ENCODE peak calls at places on chromosomes 13 and 19, in five cellular contexts. Q is HTR-8/SVneo, R is progenitor cell of endocrine pancreas, U is cardiac fibroblast, D is thyroid gland. C is an unnamed sample.
A peak's percentile ranks its signal among the peaks of the same experiment; 100 is the strongest.

GRCh38 chr19:37977992-37978391 is 71.0 kb downstream of the SIPA1L3 start:
- DNase-seq in Q (peak; percentile 73), D (peak; percentile 23), U (peak; percentile 50), R (no peak), C (no peak)

GRCh38 chr19:39054091-39054470 is 21.7 kb upstream of the FBXO27 start:
- DNase-seq in R (no peak), Q (no peak), D (no peak), U (no peak), C (no peak)

GRCh38 chr13:26950968-26951367 is 190.4 kb upstream of the GPR12 start:
- DNase-seq in R (no peak), U (no peak), D (no peak), Q (no peak), C (no peak)

GRCh38 chr19:18856385-18857126 is 24.8 kb downstream of the UPF1 start:
- DNase-seq in U (peak; percentile 56), Q (no peak), R (no peak), D (no peak), C (no peak)

GRCh38 chr13:106033634-106034033 is 501.8 kb downstream of the EFNB2 start:
- DNase-seq in D (no peak), U (peak; percentile 81), R (no peak), Q (peak; percentile 2), C (no peak)

GRCh38 chr19:2641332-2641698 is 61.2 kb downstream of the GNG7 start:
- DNase-seq in U (no peak), D (no peak), Q (no peak), R (no peak), C (no peak)

GRCh38 chr13:75803175-75803611 is 167.1 kb downstream of the LMO7 start:
- DNase-seq in R (no peak), U (no peak), Q (no peak), D (no peak), C (no peak)

GRCh38 chr13:23615677-23616076 is 45.5 kb downstream of the TNFRSF19 start:
- DNase-seq in R (no peak), D (no peak), Q (no peak), U (no peak), C (peak; percentile 59)

GRCh38 chr19:39474139-39474620 is 6.5 kb upstream of the TIMM50 start:
- DNase-seq in U (peak; percentile 47), Q (peak; percentile 47), R (peak; percentile 74), D (peak; percentile 58), C (peak; percentile 5)

GRCh38 chr19:23957660-23958281 is 43.1 kb downstream of the ZNF726 start:
- DNase-seq in D (no peak), Q (peak; percentile 27), R (no peak), U (no peak), C (no peak)

C was measured in DMS79 treated with DMSO at 0.1 percent for 48 hours.